ENCODE peak calls at places on chromosomes 11 and 22, in nine cellular contexts. One of them, this sample, is unnamed.
A peak's percentile ranks its signal among the peaks of the same experiment; 100 is the strongest.

GRCh38 chr11:65593518-65594414 is 1.8 kb downstream of the KCNK7 start:
- DNase-seq in thoracic aorta: no peak
- DNase-seq in right lobe of liver: peak; percentile 61
- DNase-seq in mammary epithelial cell: no peak
- DNase-seq in PC-3: peak; percentile 39
- DNase-seq in CD8-positive, alpha-beta memory T cell: no peak
- DNase-seq in CD8-positive, alpha-beta T cell: peak; percentile 48
- DNase-seq in stomach: no peak
- DNase-seq in heart left ventricle: no peak
- DNase-seq in this sample: no peak

GRCh38 chr11:5891216-5891800 is 1.7 kb upstream of the OR52E5 start:
- DNase-seq in thoracic aorta: no peak
- DNase-seq in right lobe of liver: no peak
- DNase-seq in mammary epithelial cell: peak; percentile 6
- DNase-seq in PC-3: peak; percentile 23
- DNase-seq in CD8-positive, alpha-beta memory T cell: no peak
- DNase-seq in CD8-positive, alpha-beta T cell: no peak
- DNase-seq in stomach: no peak
- DNase-seq in heart left ventricle: no peak
- DNase-seq in this sample: no peak

GRCh38 chr22:47088480-47089145 is 326.2 kb downstream of the TBC1D22A start:
- DNase-seq in thoracic aorta: no peak
- DNase-seq in right lobe of liver: no peak
- DNase-seq in mammary epithelial cell: no peak
- DNase-seq in PC-3: no peak
- DNase-seq in CD8-positive, alpha-beta memory T cell: no peak
- DNase-seq in CD8-positive, alpha-beta T cell: no peak
- DNase-seq in stomach: no peak
- DNase-seq in heart left ventricle: no peak
- DNase-seq in this sample: no peak

GRCh38 chr22:20531404-20532181 is 24.2 kb downstream of the MED15 start:
- DNase-seq in thoracic aorta: no peak
- DNase-seq in right lobe of liver: no peak
- DNase-seq in mammary epithelial cell: peak; percentile 95
- DNase-seq in PC-3: peak; percentile 91
- DNase-seq in CD8-positive, alpha-beta memory T cell: no peak
- DNase-seq in CD8-positive, alpha-beta T cell: no peak
- DNase-seq in stomach: peak; percentile 62
- DNase-seq in heart left ventricle: peak; percentile 64
- DNase-seq in this sample: peak; percentile 46

GRCh38 chr22:38412435-38413084 is 42.4 kb downstream of the KCNJ4 start:
- DNase-seq in thoracic aorta: no peak
- DNase-seq in right lobe of liver: peak; percentile 46
- DNase-seq in mammary epithelial cell: no peak
- DNase-seq in PC-3: no peak
- DNase-seq in CD8-positive, alpha-beta memory T cell: peak; percentile 31
- DNase-seq in CD8-positive, alpha-beta T cell: peak; percentile 19
- DNase-seq in stomach: no peak
- DNase-seq in heart left ventricle: no peak
- DNase-seq in this sample: no peak

GRCh38 chr11:107563702-107564101 is 1.8 kb downstream of the ALKBH8 start:
- DNase-seq in thoracic aorta: no peak
- DNase-seq in right lobe of liver: no peak
- DNase-seq in mammary epithelial cell: peak; percentile 48
- DNase-seq in PC-3: peak; percentile 82
- DNase-seq in CD8-positive, alpha-beta memory T cell: no peak
- DNase-seq in CD8-positive, alpha-beta T cell: no peak
- DNase-seq in stomach: no peak
- DNase-seq in heart left ventricle: no peak
- DNase-seq in this sample: no peak

GRCh38 chr22:42388130-42388797 is 43.9 kb downstream of the NFAM1 start:
- DNase-seq in thoracic aorta: no peak
- DNase-seq in right lobe of liver: no peak
- DNase-seq in mammary epithelial cell: peak; percentile 21
- DNase-seq in PC-3: peak; percentile 9
- DNase-seq in CD8-positive, alpha-beta memory T cell: no peak
- DNase-seq in CD8-positive, alpha-beta T cell: no peak
- DNase-seq in stomach: no peak
- DNase-seq in heart left ventricle: no peak
- DNase-seq in this sample: no peak

GRCh38 chr11:114430290-114430689 is 9.0 kb upstream of the REXO2 start:
- DNase-seq in thoracic aorta: no peak
- DNase-seq in right lobe of liver: no peak
- DNase-seq in mammary epithelial cell: no peak
- DNase-seq in PC-3: no peak
- DNase-seq in CD8-positive, alpha-beta memory T cell: no peak
- DNase-seq in CD8-positive, alpha-beta T cell: no peak
- DNase-seq in stomach: no peak
- DNase-seq in heart left ventricle: no peak
- DNase-seq in this sample: no peak

GRCh38 chr11:108857382-108857781 is 192.5 kb downstream of the DDX10 start:
- DNase-seq in thoracic aorta: no peak
- DNase-seq in right lobe of liver: no peak
- DNase-seq in mammary epithelial cell: no peak
- DNase-seq in PC-3: no peak
- DNase-seq in CD8-positive, alpha-beta memory T cell: no peak
- DNase-seq in CD8-positive, alpha-beta T cell: no peak
- DNase-seq in stomach: no peak
- DNase-seq in heart left ventricle: peak; percentile 51
- DNase-seq in this sample: peak; percentile 40

GRCh38 chr22:38824587-38824986 is 19.2 kb downstream of the NPTXR start:
- DNase-seq in thoracic aorta: no peak
- DNase-seq in right lobe of liver: peak; percentile 59
- DNase-seq in mammary epithelial cell: peak; percentile 57
- DNase-seq in PC-3: peak; percentile 67
- DNase-seq in CD8-positive, alpha-beta memory T cell: peak; percentile 13
- DNase-seq in CD8-positive, alpha-beta T cell: no peak
- DNase-seq in stomach: peak; percentile 44
- DNase-seq in heart left ventricle: peak; percentile 51
- DNase-seq in this sample: peak; percentile 38

GRCh38 chr11:110896358-110896757 is 184.1 kb upstream of the ARHGAP20 start:
- DNase-seq in thoracic aorta: no peak
- DNase-seq in right lobe of liver: no peak
- DNase-seq in mammary epithelial cell: no peak
- DNase-seq in PC-3: no peak
- DNase-seq in CD8-positive, alpha-beta memory T cell: no peak
- DNase-seq in CD8-positive, alpha-beta T cell: no peak
- DNase-seq in stomach: no peak
- DNase-seq in heart left ventricle: no peak
- DNase-seq in this sample: no peak

GRCh38 chr11:112302226-112302868 is 41.7 kb upstream of the PLET1 start:
- DNase-seq in thoracic aorta: no peak
- DNase-seq in right lobe of liver: no peak
- DNase-seq in mammary epithelial cell: no peak
- DNase-seq in PC-3: peak; percentile 53
- DNase-seq in CD8-positive, alpha-beta memory T cell: no peak
- DNase-seq in CD8-positive, alpha-beta T cell: no peak
- DNase-seq in stomach: no peak
- DNase-seq in heart left ventricle: no peak
- DNase-seq in this sample: no peak

GRCh38 chr11:124483422-124483821 is 37.9 kb upstream of the OR8B8 start:
- DNase-seq in thoracic aorta: no peak
- DNase-seq in right lobe of liver: no peak
- DNase-seq in mammary epithelial cell: no peak
- DNase-seq in PC-3: no peak
- DNase-seq in CD8-positive, alpha-beta memory T cell: no peak
- DNase-seq in CD8-positive, alpha-beta T cell: no peak
- DNase-seq in stomach: no peak
- DNase-seq in heart left ventricle: no peak
- DNase-seq in this sample: no peak

GRCh38 chr11:73272680-73273038 is 521 bp downstream of the P2RY6 start:
- DNase-seq in thoracic aorta: no peak
- DNase-seq in right lobe of liver: no peak
- DNase-seq in mammary epithelial cell: no peak
- DNase-seq in PC-3: no peak
- DNase-seq in CD8-positive, alpha-beta memory T cell: no peak
- DNase-seq in CD8-positive, alpha-beta T cell: no peak
- DNase-seq in stomach: peak; percentile 15
- DNase-seq in heart left ventricle: no peak
- DNase-seq in this sample: no peak
- H3K4me3 ChIP-seq in thoracic aorta: peak overlapping the region; percentile 15
- H3K4me3 ChIP-seq in right lobe of liver: no peak overlapping the region
- H3K4me3 ChIP-seq in mammary epithelial cell: no peak overlapping the region
- H3K4me3 ChIP-seq in PC-3: peak overlapping the region; percentile 22
- H3K4me3 ChIP-seq in CD8-positive, alpha-beta memory T cell: no peak overlapping the region
- H3K4me3 ChIP-seq in CD8-positive, alpha-beta T cell: no peak overlapping the region
- H3K4me3 ChIP-seq in stomach: peak overlapping the region; percentile 9
- H3K4me3 ChIP-seq in heart left ventricle: peak overlapping the region; percentile 5
- H3K4me3 ChIP-seq in this sample: peak overlapping the region; percentile 44

GRCh38 chr11:102405501-102405900 is 47.1 kb downstream of the TMEM123 start:
- DNase-seq in thoracic aorta: no peak
- DNase-seq in right lobe of liver: no peak
- DNase-seq in mammary epithelial cell: no peak
- DNase-seq in PC-3: no peak
- DNase-seq in CD8-positive, alpha-beta memory T cell: no peak
- DNase-seq in CD8-positive, alpha-beta T cell: no peak
- DNase-seq in stomach: no peak
- DNase-seq in heart left ventricle: no peak
- DNase-seq in this sample: no peak

GRCh38 chr11:102408339-102408738 is 44.2 kb downstream of the TMEM123 start:
- DNase-seq in thoracic aorta: no peak
- DNase-seq in right lobe of liver: no peak
- DNase-seq in mammary epithelial cell: no peak
- DNase-seq in PC-3: no peak
- DNase-seq in CD8-positive, alpha-beta memory T cell: no peak
- DNase-seq in CD8-positive, alpha-beta T cell: no peak
- DNase-seq in stomach: no peak
- DNase-seq in heart left ventricle: no peak
- DNase-seq in this sample: no peak

GRCh38 chr11:102406099-102406498 is 46.5 kb downstream of the TMEM123 start:
- DNase-seq in thoracic aorta: no peak
- DNase-seq in right lobe of liver: no peak
- DNase-seq in mammary epithelial cell: no peak
- DNase-seq in PC-3: no peak
- DNase-seq in CD8-positive, alpha-beta memory T cell: no peak
- DNase-seq in CD8-positive, alpha-beta T cell: no peak
- DNase-seq in stomach: no peak
- DNase-seq in heart left ventricle: no peak
- DNase-seq in this sample: no peak

GRCh38 chr11:102410382-102410784 is 42.2 kb downstream of the TMEM123 start:
- DNase-seq in thoracic aorta: no peak
- DNase-seq in right lobe of liver: no peak
- DNase-seq in mammary epithelial cell: no peak
- DNase-seq in PC-3: no peak
- DNase-seq in CD8-positive, alpha-beta memory T cell: no peak
- DNase-seq in CD8-positive, alpha-beta T cell: no peak
- DNase-seq in stomach: no peak
- DNase-seq in heart left ventricle: no peak
- DNase-seq in this sample: no peak

DNA sequence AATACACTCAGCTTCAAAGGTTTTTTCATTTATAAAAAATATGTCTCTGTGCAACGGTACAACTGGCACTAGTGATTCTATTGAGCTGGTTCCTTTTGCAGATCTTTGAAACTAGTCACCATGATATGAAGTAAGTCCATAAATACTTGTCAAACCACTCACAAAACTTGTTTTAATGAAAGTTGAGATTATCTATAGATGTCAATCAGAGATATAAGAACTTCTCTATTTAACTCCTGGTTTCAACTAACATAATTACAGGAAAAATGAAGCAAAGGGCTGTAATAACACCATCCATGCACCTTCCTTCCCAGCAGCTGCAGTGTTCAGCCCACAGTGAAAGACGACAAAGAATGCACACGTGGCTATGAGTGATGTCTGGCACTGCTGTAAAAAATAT is 44.7 kb downstream of the TMEM123 start:
- DNase-seq in thoracic aorta: no peak
- DNase-seq in right lobe of liver: no peak
- DNase-seq in mammary epithelial cell: no peak
- DNase-seq in PC-3: no peak
- DNase-seq in CD8-positive, alpha-beta memory T cell: no peak
- DNase-seq in CD8-positive, alpha-beta T cell: no peak
- DNase-seq in stomach: no peak
- DNase-seq in heart left ventricle: no peak
- DNase-seq in this sample: no peak
- H3K27ac ChIP-seq in thoracic aorta: no peak overlapping the region
- H3K27ac ChIP-seq in right lobe of liver: no peak overlapping the region
- H3K27ac ChIP-seq in mammary epithelial cell: no peak overlapping the region
- H3K27ac ChIP-seq in PC-3: no peak overlapping the region
- H3K27ac ChIP-seq in CD8-positive, alpha-beta memory T cell: no peak overlapping the region
- H3K27ac ChIP-seq in CD8-positive, alpha-beta T cell: no peak overlapping the region
- H3K27ac ChIP-seq in stomach: no peak overlapping the region
- H3K27ac ChIP-seq in heart left ventricle: no peak overlapping the region
- H3K27ac ChIP-seq in this sample: no peak overlapping the region

DNA sequence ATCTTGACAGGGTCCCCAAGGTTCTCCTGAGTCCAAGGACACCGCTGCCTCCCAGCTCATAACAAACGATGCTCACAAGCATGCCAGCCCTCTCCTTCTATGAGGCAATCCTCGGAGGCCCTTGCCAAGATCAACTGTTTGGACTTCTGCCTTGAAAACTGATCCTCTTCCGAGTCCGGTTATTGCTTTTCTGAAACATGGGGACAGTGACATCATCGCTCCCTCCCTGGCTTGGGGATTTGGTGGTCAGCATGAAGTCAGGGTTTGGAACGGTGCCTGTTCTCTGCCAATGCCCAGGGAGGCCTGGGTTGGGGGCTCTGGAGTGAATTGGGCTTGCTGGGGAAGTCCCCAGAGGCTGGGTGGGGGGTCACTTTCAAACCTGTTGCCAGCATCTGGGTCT is 149.3 kb downstream of the FBXO7 start:
- DNase-seq in thoracic aorta: peak; percentile 16
- DNase-seq in right lobe of liver: peak; percentile 80
- DNase-seq in mammary epithelial cell: no peak
- DNase-seq in PC-3: no peak
- DNase-seq in CD8-positive, alpha-beta memory T cell: no peak
- DNase-seq in CD8-positive, alpha-beta T cell: no peak
- DNase-seq in stomach: peak; percentile 41
- DNase-seq in heart left ventricle: peak; percentile 65
- DNase-seq in this sample: peak; percentile 61
- H3K4me1 ChIP-seq in thoracic aorta: peaks cover 15% of the 10 kb centered on the region
- H3K4me1 ChIP-seq in right lobe of liver: peaks cover 27% of the 10 kb centered on the region
- H3K4me1 ChIP-seq in mammary epithelial cell: no peaks in the 10 kb centered on the region
- H3K4me1 ChIP-seq in PC-3: no peaks in the 10 kb centered on the region
- H3K4me1 ChIP-seq in CD8-positive, alpha-beta memory T cell: no peaks in the 10 kb centered on the region
- H3K4me1 ChIP-seq in CD8-positive, alpha-beta T cell: no peaks in the 10 kb centered on the region
- H3K4me1 ChIP-seq in stomach: peaks cover 49% of the 10 kb centered on the region
- H3K4me1 ChIP-seq in heart left ventricle: peaks cover 32% of the 10 kb centered on the region
- H3K4me1 ChIP-seq in this sample: peaks cover 94% of the 10 kb centered on the region

GRCh38 chr11:68004551-68005335 is 846 bp upstream of the UNC93B1 start:
- DNase-seq in thoracic aorta: no peak
- DNase-seq in right lobe of liver: peak; percentile 40
- DNase-seq in mammary epithelial cell: no peak
- DNase-seq in PC-3: no peak
- DNase-seq in CD8-positive, alpha-beta memory T cell: no peak
- DNase-seq in CD8-positive, alpha-beta T cell: no peak
- DNase-seq in stomach: no peak
- DNase-seq in heart left ventricle: peak; percentile 20
- DNase-seq in this sample: no peak
- H3K4me3 ChIP-seq in thoracic aorta: peak overlapping the region; percentile 90
- H3K4me3 ChIP-seq in right lobe of liver: no peak overlapping the region
- H3K4me3 ChIP-seq in mammary epithelial cell: peak overlapping the region; percentile 65
- H3K4me3 ChIP-seq in PC-3: peak overlapping the region; percentile 83
- H3K4me3 ChIP-seq in CD8-positive, alpha-beta memory T cell: peak overlapping the region; percentile 56
- H3K4me3 ChIP-seq in CD8-positive, alpha-beta T cell: peak overlapping the region; percentile 59
- H3K4me3 ChIP-seq in stomach: peak overlapping the region; percentile 68
- H3K4me3 ChIP-seq in heart left ventricle: peak overlapping the region; percentile 57
- H3K4me3 ChIP-seq in this sample: peak overlapping the region; percentile 82

DNA sequence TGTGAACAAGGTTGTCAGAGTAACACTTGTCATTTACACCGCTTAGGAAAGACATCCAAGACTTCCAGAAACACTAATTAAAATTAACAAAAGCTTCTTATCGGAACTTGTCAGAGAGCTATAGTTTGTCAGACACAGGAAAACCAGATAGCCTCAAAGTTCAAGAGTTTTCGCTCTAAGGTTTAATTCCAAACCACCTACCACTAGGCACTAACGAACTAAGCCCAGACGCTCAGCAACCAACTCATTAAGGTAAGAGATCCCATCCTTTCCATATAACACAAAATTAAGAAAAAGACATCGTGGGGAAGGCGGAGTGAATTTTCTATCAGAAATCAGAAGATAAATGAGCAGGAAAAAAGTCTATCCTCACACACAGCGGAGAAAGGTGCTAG is 408 bp downstream of the IMMP1L start:
- DNase-seq in thoracic aorta: no peak
- DNase-seq in right lobe of liver: no peak
- DNase-seq in mammary epithelial cell: no peak
- DNase-seq in PC-3: peak; percentile 5
- DNase-seq in CD8-positive, alpha-beta memory T cell: no peak
- DNase-seq in CD8-positive, alpha-beta T cell: no peak
- DNase-seq in stomach: no peak
- DNase-seq in heart left ventricle: no peak
- DNase-seq in this sample: no peak
- H3K27ac ChIP-seq in thoracic aorta: peak overlapping the region; percentile 79
- H3K27ac ChIP-seq in right lobe of liver: peak overlapping the region; percentile 80
- H3K27ac ChIP-seq in mammary epithelial cell: peak overlapping the region; percentile 82
- H3K27ac ChIP-seq in PC-3: peak overlapping the region; percentile 16
- H3K27ac ChIP-seq in CD8-positive, alpha-beta memory T cell: peak overlapping the region; percentile 91
- H3K27ac ChIP-seq in CD8-positive, alpha-beta T cell: peak overlapping the region; percentile 94
- H3K27ac ChIP-seq in stomach: peak overlapping the region; percentile 80
- H3K27ac ChIP-seq in heart left ventricle: peak overlapping the region; percentile 77
- H3K27ac ChIP-seq in this sample: peak overlapping the region; percentile 81

This sample was measured in left ventricle myocardium inferior.